ENCODE peak calls at places on chromosome 18, in nine cellular contexts. F is heart left ventricle, M is OCI-LY7, Z is PC-3, R is breast epithelium, I is WERI-Rb-1, Y is dorsolateral prefrontal cortex, X is left lung, Q is astrocyte of the spinal cord. T is an unnamed sample.

GRCh38 chr18:78984941-78985784 is 5.5 kb downstream of the SALL3 start:
- DNase-seq in Q (peak), M (peak), Y (no peak), R (no peak), Z (peak), F (no peak), X (no peak), I (peak), T (peak)

GRCh38 chr18:70494524-70494923 is 205.7 kb downstream of the SOCS6 start:
- DNase-seq in Q (no peak), X (no peak), M (no peak), R (no peak), I (no peak), F (no peak), Y (no peak), Z (no peak), T (no peak)

GRCh38 chr18:33051397-33051796 is 278.6 kb upstream of the KLHL14 start:
- DNase-seq in Z (peak), I (no peak), Q (no peak), X (no peak), F (no peak), Y (no peak), M (no peak), R (no peak), T (peak)

GRCh38 chr18:48826271-48826670 is 124.5 kb downstream of the SMAD7 start:
- DNase-seq in F (no peak), I (peak), Q (no peak), Y (peak), M (no peak), Z (no peak), R (no peak), X (no peak), T (no peak)

GRCh38 chr18:79527656-79528055 is 131.9 kb downstream of the NFATC1 start:
- DNase-seq in Z (no peak), I (no peak), R (no peak), X (peak), Y (peak), F (peak), M (no peak), Q (no peak), T (no peak)

GRCh38 chr18:44651453-44651852 is 29.2 kb upstream of the SETBP1 start:
- DNase-seq in Q (peak), X (no peak), I (no peak), R (no peak), Z (peak), M (no peak), F (no peak), Y (no peak), T (peak)

GRCh38 chr18:76686737-76687231 is 135.6 kb upstream of the ZNF236 start:
- DNase-seq in I (peak), Q (peak), M (peak), F (no peak), Y (peak), X (peak), R (peak), Z (peak), T (peak)

GRCh38 chr18:6975084-6975483 is 142.5 kb downstream of the LAMA1 start:
- DNase-seq in I (no peak), Q (no peak), M (no peak), Z (no peak), R (no peak), X (no peak), F (no peak), Y (no peak), T (no peak)

GRCh38 chr18:21571763-21572162 is 28.7 kb downstream of the ESCO1 start:
- DNase-seq in I (no peak), F (no peak), R (no peak), Q (peak), Z (no peak), M (no peak), X (no peak), Y (no peak), T (no peak)

GRCh38 chr18:67845035-67845434 is 328.5 kb upstream of the DSEL start:
- DNase-seq in Y (no peak), I (no peak), R (no peak), M (no peak), F (no peak), Z (peak), Q (no peak), X (no peak), T (peak)
- TF ChIP-seq CTCF in Y (no peak), I (no peak), R (no peak), M (no peak), F (no peak), Z (peak), Q (peak), X (no peak), T (peak)

GRCh38 chr18:37566479-37567060 is 972 bp upstream of the CELF4 start:
- DNase-seq in Q (no peak), R (no peak), Z (no peak), F (no peak), M (no peak), I (peak), Y (no peak), X (no peak), T (peak)
- H3K4me3 ChIP-seq in Q (peak), R (peak), Z (peak), F (peak), M (no peak), I (peak), Y (peak), X (peak), T (peak)

GRCh38 chr18:34834897-34835296 is 124.8 kb downstream of the DTNA start:
- DNase-seq in R (no peak), Y (no peak), Q (no peak), M (no peak), I (no peak), F (no peak), Z (no peak), X (no peak), T (no peak)
- TF ChIP-seq CTCF in R (no peak), Y (no peak), Q (no peak), M (no peak), I (no peak), F (no peak), Z (no peak), X (no peak), T (no peak)

GRCh38 chr18:24726727-24727539 is 266.5 kb downstream of the HRH4 start:
- DNase-seq in Q (peak), F (no peak), M (peak), X (peak), R (peak), I (peak), Y (peak), Z (peak), T (peak)
- H3K4me3 ChIP-seq in Q (no peak), F (peak), M (no peak), X (no peak), R (peak), I (peak), Y (peak), Z (peak), T (peak)

GRCh38 chr18:2223859-2224258 is 347.4 kb downstream of the METTL4 start:
- DNase-seq in X (no peak), I (peak), R (no peak), Z (peak), F (no peak), Q (peak), Y (no peak), M (peak), T (peak)
- TF ChIP-seq CTCF in X (no peak), I (peak), R (no peak), Z (peak), F (peak), Q (peak), Y (no peak), M (peak), T (peak)

DNA sequence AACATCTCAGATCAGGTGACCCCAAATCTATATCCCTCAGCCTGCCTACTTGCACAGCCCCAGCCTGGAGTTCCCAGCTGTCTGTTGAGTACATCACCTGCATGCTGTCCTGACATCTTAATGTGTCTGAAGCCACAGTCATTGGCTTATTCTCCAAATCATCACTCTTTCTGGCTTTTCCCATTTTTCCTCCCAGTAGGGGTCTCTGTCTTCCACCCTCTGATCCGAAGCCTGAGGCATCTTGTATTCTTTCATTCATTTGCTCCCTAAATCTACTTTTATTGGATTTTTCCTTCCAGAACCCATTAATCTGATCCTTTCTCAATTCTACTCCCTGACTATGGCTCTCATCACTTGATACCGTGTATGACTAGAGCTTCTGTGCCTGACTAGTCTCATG is 332.9 kb upstream of the DCC start:
- DNase-seq in Q (no peak), Z (no peak), I (no peak), F (no peak), X (no peak), Y (no peak), M (no peak), R (no peak), T (no peak)
- H3K4me3 ChIP-seq in Q (no peak), Z (no peak), I (no peak), F (no peak), X (no peak), Y (no peak), M (no peak), R (no peak), T (no peak)

GRCh38 chr18:3118195-3119010 is 101.4 kb downstream of the MYOM1 start:
- DNase-seq in F (no peak), M (no peak), Z (no peak), X (no peak), R (no peak), Y (no peak), Q (no peak), I (no peak), T (peak)

GRCh38 chr18:3122851-3123250 is 96.9 kb downstream of the MYOM1 start:
- DNase-seq in X (no peak), Y (no peak), I (no peak), F (no peak), Z (no peak), R (no peak), Q (no peak), M (no peak), T (no peak)

GRCh38 chr18:3119401-3120323 is 100.1 kb downstream of the MYOM1 start:
- DNase-seq in R (no peak), X (no peak), F (no peak), I (no peak), Y (no peak), Z (peak), M (no peak), Q (no peak), T (peak)

GRCh38 chr18:3120356-3120755 is 99.4 kb downstream of the MYOM1 start:
- DNase-seq in Z (no peak), M (no peak), R (no peak), X (no peak), Q (no peak), I (no peak), Y (no peak), F (no peak), T (no peak)

GRCh38 chr18:3121256-3121655 is 98.5 kb downstream of the MYOM1 start:
- DNase-seq in X (no peak), Q (no peak), I (no peak), Z (no peak), R (no peak), M (peak), F (no peak), Y (no peak), T (no peak)
- TF ChIP-seq CTCF in X (no peak), Q (no peak), I (no peak), Z (peak), R (no peak), M (peak), F (no peak), Y (no peak), T (peak)